ENCODE peak calls at places on chromosomes 16 and 17, in five cellular contexts. J is nephron progenitor cell, N is transverse colon, G is NCI-H460, C is psoas muscle. B is an unnamed sample.

GRCh38 chr16:54171855-54172537 is 114.6 kb downstream of the IRX3 start:
- DNase-seq in J (no peak), C (no peak), G (no peak), N (no peak), B (peak; percentile 44)

GRCh38 chr16:11396241-11397048 is 51.2 kb downstream of the RMI2 start:
- DNase-seq in J (peak; percentile 92), G (peak; percentile 67), C (peak; percentile 75), N (peak; percentile 68), B (peak; percentile 87)

GRCh38 chr17:40551091-40551873 is 14.0 kb downstream of the CCR7 start:
- DNase-seq in N (peak; percentile 54), G (peak; percentile 51), C (peak; percentile 86), J (no peak), B (no peak)

GRCh38 chr16:90020838-90021382 is 1.7 kb upstream of the DBNDD1 start:
- DNase-seq in G (no peak), N (no peak), C (no peak), J (no peak), B (no peak)

GRCh38 chr16:87541004-87541881 is 48.4 kb upstream of the ZCCHC14 start:
- DNase-seq in C (no peak), N (peak; percentile 33), G (no peak), J (no peak), B (peak; percentile 36)

GRCh38 chr16:81099958-81100357 is 3.8 kb upstream of the GCSH start:
- DNase-seq in G (no peak), C (no peak), J (no peak), N (no peak), B (no peak)

GRCh38 chr17:80959330-80960036 is 32.2 kb upstream of the CHMP6 start:
- DNase-seq in G (no peak), C (peak; percentile 85), J (no peak), N (peak; percentile 72), B (no peak)

GRCh38 chr16:27197004-27197403 is 6.3 kb upstream of the KDM8 start:
- DNase-seq in G (no peak), J (no peak), C (no peak), N (no peak), B (no peak)

GRCh38 chr17:71176928-71177443 is 943.8 kb upstream of the SOX9 start:
- DNase-seq in G (no peak), C (no peak), J (no peak), N (no peak), B (no peak)

GRCh38 chr16:54236761-54237160 is 49.8 kb downstream of the IRX3 start:
- DNase-seq in N (no peak), G (no peak), J (no peak), C (no peak), B (no peak)

GRCh38 chr16:11032000-11032921 is 87.9 kb downstream of the CLEC16A start:
- DNase-seq in C (no peak), J (no peak), G (no peak), N (no peak), B (no peak)

GRCh38 chr16:10625595-10626357 is 45.4 kb upstream of the EMP2 start:
- DNase-seq in C (no peak), J (no peak), G (peak; percentile 53), N (no peak), B (no peak)

GRCh38 chr16:75380870-75381269 is 52.4 kb downstream of the CFDP1 start:
- DNase-seq in C (no peak), J (no peak), N (no peak), G (no peak), B (no peak)

GRCh38 chr17:46978489-46979022 is 497 bp downstream of the RPRML start:
- DNase-seq in N (no peak), J (peak; percentile 40), C (no peak), G (no peak), B (peak; percentile 60)

B was measured in neural progenitor cell.